ENCODE peak calls at places on chromosomes 2 and 18, in ten cellular contexts. N, W, S, R, F, P, A, C, H and V are unnamed samples.
A peak's percentile ranks its signal among the peaks of the same experiment; 100 is the strongest.

GRCh38 chr2:238104071-238104511 is 4.0 kb downstream of the ESPNL start:
- DNase-seq in N (peak; percentile 33), W (no peak), S (no peak), R (no peak), F (no peak), P (no peak), A (no peak), C (no peak), H (no peak), V (peak; percentile 63)

GRCh38 chr2:190407662-190408537 is at the start of gene MFSD6:
- DNase-seq in N (peak; percentile 79), W (no peak), S (no peak), R (peak; percentile 39), F (peak; percentile 85), P (peak; percentile 71), A (peak; percentile 51), C (peak; percentile 45), H (peak; percentile 87), V (peak; percentile 72)

GRCh38 chr2:128425216-128425615 is 106.5 kb upstream of the HS6ST1 start:
- DNase-seq in N (no peak), W (no peak), S (no peak), R (no peak), F (no peak), P (no peak), A (no peak), C (no peak), H (no peak), V (no peak)

GRCh38 chr18:75211721-75212625 is 1.4 kb downstream of the TSHZ1 start:
- DNase-seq in N (peak; percentile 59), W (peak; percentile 54), S (no peak), R (no peak), F (peak; percentile 48), P (peak; percentile 66), A (peak; percentile 69), C (peak; percentile 34), H (peak; percentile 59), V (peak; percentile 78)

GRCh38 chr2:44902178-44902577 is 39.3 kb upstream of the SIX3 start:
- DNase-seq in N (no peak), W (no peak), S (no peak), R (no peak), F (no peak), P (no peak), A (no peak), C (no peak), H (no peak), V (no peak)

GRCh38 chr2:239793851-239794250 is 231.3 kb downstream of the NDUFA10 start:
- DNase-seq in N (peak; percentile 23), W (no peak), S (no peak), R (no peak), F (no peak), P (no peak), A (no peak), C (no peak), H (no peak), V (no peak)

GRCh38 chr2:173607601-173608311 is 253.1 kb downstream of the CDCA7 start:
- DNase-seq in N (no peak), W (no peak), S (no peak), R (no peak), F (no peak), P (peak; percentile 14), A (no peak), C (no peak), H (no peak), V (no peak)

GRCh38 chr2:128354731-128355470 is 36.2 kb upstream of the HS6ST1 start:
- DNase-seq in N (no peak), W (peak; percentile 33), S (no peak), R (no peak), F (no peak), P (no peak), A (no peak), C (no peak), H (no peak), V (no peak)

DNA sequence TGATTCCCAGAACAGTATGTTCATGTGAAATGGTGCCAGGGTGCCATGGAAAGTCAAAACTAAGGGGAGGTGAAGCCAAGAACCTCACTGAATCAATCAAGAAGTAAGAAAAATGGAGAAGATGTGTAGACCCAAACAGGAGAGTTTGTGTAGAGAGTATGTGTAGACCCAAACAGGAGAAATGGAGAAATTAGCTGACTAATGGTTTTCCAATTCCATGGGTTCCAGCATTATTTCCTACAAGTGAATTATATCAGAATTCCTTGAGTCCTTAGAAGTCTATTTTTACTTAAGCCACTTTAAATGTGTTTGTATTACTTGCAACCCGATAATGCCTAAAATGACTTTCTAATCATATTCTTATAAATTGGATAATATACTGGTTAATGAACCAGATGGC is 367.5 kb downstream of the TXNL1 start:
- DNase-seq in N (no peak), W (no peak), S (no peak), R (no peak), F (no peak), P (no peak), A (no peak), C (no peak), H (no peak), V (no peak)
- TF ChIP-seq CTCF in N (no peak), W (no peak), S (no peak), R (no peak), F (no peak), P (no peak), A (no peak), C (no peak), H (no peak), V (no peak)

GRCh38 chr2:197875736-197876135 is 71.3 kb downstream of the PLCL1 start:
- DNase-seq in N (no peak), W (no peak), S (no peak), R (no peak), F (no peak), P (no peak), A (no peak), C (no peak), H (no peak), V (no peak)

GRCh38 chr2:197871780-197872456 is 67.5 kb downstream of the PLCL1 start:
- DNase-seq in N (no peak), W (no peak), S (no peak), R (no peak), F (peak; percentile 30), P (no peak), A (no peak), C (no peak), H (no peak), V (no peak)

GRCh38 chr2:197870137-197870536 is 65.7 kb downstream of the PLCL1 start:
- DNase-seq in N (no peak), W (no peak), S (no peak), R (no peak), F (no peak), P (no peak), A (no peak), C (no peak), H (no peak), V (no peak)

GRCh38 chr2:197876524-197876923 is 72.1 kb downstream of the PLCL1 start:
- DNase-seq in N (no peak), W (no peak), S (no peak), R (no peak), F (no peak), P (no peak), A (no peak), C (no peak), H (no peak), V (no peak)

GRCh38 chr2:197873293-197873701 is 68.9 kb downstream of the PLCL1 start:
- DNase-seq in N (no peak), W (peak; percentile 86), S (no peak), R (no peak), F (peak; percentile 45), P (no peak), A (peak; percentile 63), C (no peak), H (no peak), V (no peak)
- TF ChIP-seq CTCF in N (no peak), W (peak; percentile 12), S (no peak), R (no peak), F (peak; percentile 0), P (no peak), A (peak; percentile 33), C (no peak), H (no peak), V (peak; percentile 43)

GRCh38 chr2:172462393-172463381 is 35.3 kb downstream of the ITGA6 start:
- DNase-seq in N (peak; percentile 73), W (no peak), S (no peak), R (no peak), F (no peak), P (no peak), A (no peak), C (no peak), H (peak; percentile 9), V (no peak)
- TF ChIP-seq CTCF in N (no peak), W (no peak), S (no peak), R (peak; percentile 43), F (no peak), P (peak; percentile 4), A (peak; percentile 13), C (no peak), H (no peak), V (peak; percentile 13)

GRCh38 chr2:162340822-162341221 is 3.1 kb upstream of the GCA start:
- DNase-seq in N (no peak), W (no peak), S (no peak), R (no peak), F (no peak), P (no peak), A (no peak), C (no peak), H (no peak), V (no peak)

GRCh38 chr2:162343492-162343823 is 474 bp upstream of the GCA start:
- DNase-seq in N (no peak), W (no peak), S (no peak), R (no peak), F (no peak), P (no peak), A (no peak), C (no peak), H (no peak), V (no peak)

GRCh38 chr2:162344617-162344950 is 652 bp downstream of the GCA start:
- DNase-seq in N (no peak), W (no peak), S (no peak), R (peak; percentile 11), F (no peak), P (no peak), A (no peak), C (no peak), H (no peak), V (no peak)

GRCh38 chr2:162342841-162343240 is 1.1 kb upstream of the GCA start:
- DNase-seq in N (no peak), W (no peak), S (no peak), R (no peak), F (no peak), P (no peak), A (no peak), C (no peak), H (no peak), V (no peak)

DNA sequence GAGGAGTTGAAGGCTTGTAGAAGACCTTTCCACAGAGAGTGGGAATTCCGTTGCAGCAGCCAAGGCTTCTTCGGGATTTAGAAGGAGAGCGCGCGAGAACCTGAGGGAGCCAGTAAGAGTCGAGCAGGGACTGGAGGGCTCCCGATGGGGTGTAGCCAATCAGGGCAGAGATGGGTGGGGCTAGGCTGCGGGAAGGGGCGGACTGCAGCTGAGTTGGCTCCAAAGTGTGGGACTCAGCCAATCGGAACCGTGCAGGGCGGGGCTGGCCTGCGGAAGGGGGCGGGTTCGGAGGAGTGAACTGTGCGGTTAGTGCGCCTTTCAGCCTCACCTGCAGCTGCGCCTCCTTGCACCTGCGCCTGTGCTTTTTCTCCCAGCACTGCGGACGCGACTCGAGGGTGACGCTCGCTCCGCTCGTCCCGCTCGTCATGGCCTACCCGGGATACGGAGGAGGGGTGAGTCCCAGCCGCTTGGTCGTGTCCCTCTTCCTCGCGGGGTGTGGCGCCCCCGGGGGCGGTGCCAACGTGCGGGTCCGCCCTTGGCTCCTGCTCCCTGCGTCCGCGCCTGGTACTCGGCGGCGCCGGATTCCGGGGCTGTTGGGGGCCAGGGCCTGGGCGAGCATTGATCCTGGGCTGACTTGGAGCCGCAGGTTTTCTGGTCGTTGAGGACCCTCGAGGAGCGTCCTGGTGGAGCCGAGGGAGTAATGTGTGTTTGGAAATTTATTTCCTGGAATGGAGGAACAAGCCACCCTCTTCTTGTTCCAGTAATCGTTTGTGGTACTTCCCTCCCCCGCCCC is at the start of gene GCA:
- DNase-seq in N (peak; percentile 99), W (peak; percentile 95), S (peak; percentile 90), R (peak; percentile 97), F (peak; percentile 97), P (peak; percentile 98), A (peak; percentile 99), C (peak; percentile 97), H (peak; percentile 94), V (peak; percentile 96)
- TF ChIP-seq CTCF in N (no peak), W (no peak), S (no peak), R (no peak), F (peak; percentile 26), P (no peak), A (no peak), C (no peak), H (no peak), V (peak; percentile 39)